ENCODE peak calls at places on chromosome 1, in ten cellular contexts. One of them, this sample, is unnamed.

GRCh38 chr1:204408074-204408507 is 3.5 kb downstream of the PPP1R15B start:
- DNase-seq in NCI-H2029: no peak
- DNase-seq in AG08395: peak
- DNase-seq in activated naive CD4-positive, alpha-beta T cell treated with anti-CD3 and anti-CD28 coated beads, Interleukin-2, amount 50 U/mL, for 16 hours: no peak
- DNase-seq in naive B cell: no peak
- DNase-seq in RCC 7860: peak
- DNase-seq in head of caudate nucleus: peak
- DNase-seq in OCI-LY7: no peak
- DNase-seq in T-helper 1 cell: no peak
- DNase-seq in AG09319: no peak
- DNase-seq in this sample: peak

GRCh38 chr1:55640708-55641473 is 425.7 kb upstream of the USP24 start:
- DNase-seq in NCI-H2029: peak
- DNase-seq in AG08395: peak
- DNase-seq in activated naive CD4-positive, alpha-beta T cell treated with anti-CD3 and anti-CD28 coated beads, Interleukin-2, amount 50 U/mL, for 16 hours: peak
- DNase-seq in naive B cell: peak
- DNase-seq in RCC 7860: no peak
- DNase-seq in head of caudate nucleus: peak
- DNase-seq in OCI-LY7: no peak
- DNase-seq in T-helper 1 cell: no peak
- DNase-seq in AG09319: no peak
- DNase-seq in this sample: peak

GRCh38 chr1:59664167-59664566 is 150.6 kb upstream of the HOOK1 start:
- DNase-seq in NCI-H2029: no peak
- DNase-seq in AG08395: no peak
- DNase-seq in activated naive CD4-positive, alpha-beta T cell treated with anti-CD3 and anti-CD28 coated beads, Interleukin-2, amount 50 U/mL, for 16 hours: no peak
- DNase-seq in naive B cell: no peak
- DNase-seq in RCC 7860: no peak
- DNase-seq in head of caudate nucleus: no peak
- DNase-seq in OCI-LY7: no peak
- DNase-seq in T-helper 1 cell: no peak
- DNase-seq in AG09319: no peak
- DNase-seq in this sample: no peak

GRCh38 chr1:150979007-150979722 is 2.9 kb upstream of the ANXA9 start:
- DNase-seq in NCI-H2029: peak
- DNase-seq in AG08395: peak
- DNase-seq in activated naive CD4-positive, alpha-beta T cell treated with anti-CD3 and anti-CD28 coated beads, Interleukin-2, amount 50 U/mL, for 16 hours: peak
- DNase-seq in naive B cell: peak
- DNase-seq in RCC 7860: peak
- DNase-seq in head of caudate nucleus: peak
- DNase-seq in OCI-LY7: peak
- DNase-seq in T-helper 1 cell: peak
- DNase-seq in AG09319: peak
- DNase-seq in this sample: peak

GRCh38 chr1:169867012-169867679 is 26.6 kb downstream of the SCYL3 start:
- DNase-seq in NCI-H2029: no peak
- DNase-seq in AG08395: no peak
- DNase-seq in activated naive CD4-positive, alpha-beta T cell treated with anti-CD3 and anti-CD28 coated beads, Interleukin-2, amount 50 U/mL, for 16 hours: no peak
- DNase-seq in naive B cell: no peak
- DNase-seq in RCC 7860: no peak
- DNase-seq in head of caudate nucleus: no peak
- DNase-seq in OCI-LY7: no peak
- DNase-seq in T-helper 1 cell: no peak
- DNase-seq in AG09319: no peak
- DNase-seq in this sample: no peak

GRCh38 chr1:113205980-113206766 is 133.2 kb downstream of the LRIG2 start:
- DNase-seq in NCI-H2029: no peak
- DNase-seq in AG08395: no peak
- DNase-seq in activated naive CD4-positive, alpha-beta T cell treated with anti-CD3 and anti-CD28 coated beads, Interleukin-2, amount 50 U/mL, for 16 hours: no peak
- DNase-seq in naive B cell: no peak
- DNase-seq in RCC 7860: no peak
- DNase-seq in head of caudate nucleus: no peak
- DNase-seq in OCI-LY7: no peak
- DNase-seq in T-helper 1 cell: no peak
- DNase-seq in AG09319: peak
- DNase-seq in this sample: no peak

GRCh38 chr1:153962088-153963029 is 978 bp downstream of the SLC39A1 start:
- DNase-seq in NCI-H2029: no peak
- DNase-seq in AG08395: peak
- DNase-seq in activated naive CD4-positive, alpha-beta T cell treated with anti-CD3 and anti-CD28 coated beads, Interleukin-2, amount 50 U/mL, for 16 hours: no peak
- DNase-seq in naive B cell: no peak
- DNase-seq in RCC 7860: peak
- DNase-seq in head of caudate nucleus: no peak
- DNase-seq in OCI-LY7: no peak
- DNase-seq in T-helper 1 cell: no peak
- DNase-seq in AG09319: no peak
- DNase-seq in this sample: peak

GRCh38 chr1:46747683-46748288 is 28.9 kb upstream of the EFCAB14 start:
- DNase-seq in NCI-H2029: peak
- DNase-seq in AG08395: peak
- DNase-seq in activated naive CD4-positive, alpha-beta T cell treated with anti-CD3 and anti-CD28 coated beads, Interleukin-2, amount 50 U/mL, for 16 hours: no peak
- DNase-seq in naive B cell: no peak
- DNase-seq in RCC 7860: peak
- DNase-seq in head of caudate nucleus: no peak
- DNase-seq in OCI-LY7: peak
- DNase-seq in T-helper 1 cell: no peak
- DNase-seq in AG09319: no peak
- DNase-seq in this sample: peak

GRCh38 chr1:110944806-110945205 is 18.9 kb downstream of the LRIF1 start:
- DNase-seq in NCI-H2029: no peak
- DNase-seq in AG08395: no peak
- DNase-seq in activated naive CD4-positive, alpha-beta T cell treated with anti-CD3 and anti-CD28 coated beads, Interleukin-2, amount 50 U/mL, for 16 hours: no peak
- DNase-seq in naive B cell: no peak
- DNase-seq in RCC 7860: no peak
- DNase-seq in head of caudate nucleus: no peak
- DNase-seq in OCI-LY7: no peak
- DNase-seq in T-helper 1 cell: no peak
- DNase-seq in AG09319: no peak
- DNase-seq in this sample: no peak

GRCh38 chr1:2226525-2227340 is 1.4 kb upstream of the SKI start:
- DNase-seq in NCI-H2029: no peak
- DNase-seq in AG08395: no peak
- DNase-seq in activated naive CD4-positive, alpha-beta T cell treated with anti-CD3 and anti-CD28 coated beads, Interleukin-2, amount 50 U/mL, for 16 hours: no peak
- DNase-seq in naive B cell: no peak
- DNase-seq in RCC 7860: no peak
- DNase-seq in head of caudate nucleus: no peak
- DNase-seq in OCI-LY7: no peak
- DNase-seq in T-helper 1 cell: no peak
- DNase-seq in AG09319: no peak
- DNase-seq in this sample: no peak

GRCh38 chr1:225447649-225448048 is 19.8 kb upstream of the LBR start:
- DNase-seq in NCI-H2029: no peak
- DNase-seq in AG08395: peak
- DNase-seq in activated naive CD4-positive, alpha-beta T cell treated with anti-CD3 and anti-CD28 coated beads, Interleukin-2, amount 50 U/mL, for 16 hours: no peak
- DNase-seq in naive B cell: no peak
- DNase-seq in RCC 7860: no peak
- DNase-seq in head of caudate nucleus: peak
- DNase-seq in OCI-LY7: no peak
- DNase-seq in T-helper 1 cell: no peak
- DNase-seq in AG09319: no peak
- DNase-seq in this sample: peak

GRCh38 chr1:31788825-31789256 is 24.7 kb upstream of the ADGRB2 start:
- DNase-seq in NCI-H2029: no peak
- DNase-seq in AG08395: peak
- DNase-seq in activated naive CD4-positive, alpha-beta T cell treated with anti-CD3 and anti-CD28 coated beads, Interleukin-2, amount 50 U/mL, for 16 hours: no peak
- DNase-seq in naive B cell: no peak
- DNase-seq in RCC 7860: peak
- DNase-seq in head of caudate nucleus: no peak
- DNase-seq in OCI-LY7: peak
- DNase-seq in T-helper 1 cell: no peak
- DNase-seq in AG09319: peak
- DNase-seq in this sample: peak

GRCh38 chr1:12150456-12151200 is 16.2 kb upstream of the TNFRSF1B start:
- DNase-seq in NCI-H2029: no peak
- DNase-seq in AG08395: no peak
- DNase-seq in activated naive CD4-positive, alpha-beta T cell treated with anti-CD3 and anti-CD28 coated beads, Interleukin-2, amount 50 U/mL, for 16 hours: no peak
- DNase-seq in naive B cell: no peak
- DNase-seq in RCC 7860: no peak
- DNase-seq in head of caudate nucleus: no peak
- DNase-seq in OCI-LY7: peak
- DNase-seq in T-helper 1 cell: peak
- DNase-seq in AG09319: no peak
- DNase-seq in this sample: no peak

GRCh38 chr1:230833511-230833910 is 34.8 kb downstream of the C1orf198 start:
- DNase-seq in NCI-H2029: no peak
- DNase-seq in AG08395: no peak
- DNase-seq in activated naive CD4-positive, alpha-beta T cell treated with anti-CD3 and anti-CD28 coated beads, Interleukin-2, amount 50 U/mL, for 16 hours: no peak
- DNase-seq in naive B cell: no peak
- DNase-seq in RCC 7860: no peak
- DNase-seq in head of caudate nucleus: no peak
- DNase-seq in OCI-LY7: no peak
- DNase-seq in T-helper 1 cell: no peak
- DNase-seq in AG09319: no peak
- DNase-seq in this sample: no peak

GRCh38 chr1:244460195-244460594 is 878 bp upstream of the CATSPERE start:
- DNase-seq in NCI-H2029: no peak
- DNase-seq in AG08395: no peak
- DNase-seq in activated naive CD4-positive, alpha-beta T cell treated with anti-CD3 and anti-CD28 coated beads, Interleukin-2, amount 50 U/mL, for 16 hours: peak
- DNase-seq in naive B cell: no peak
- DNase-seq in RCC 7860: no peak
- DNase-seq in head of caudate nucleus: no peak
- DNase-seq in OCI-LY7: no peak
- DNase-seq in T-helper 1 cell: peak
- DNase-seq in AG09319: no peak
- DNase-seq in this sample: peak

GRCh38 chr1:201504179-201504631 is 2.7 kb downstream of the CSRP1 start:
- DNase-seq in NCI-H2029: no peak
- DNase-seq in AG08395: no peak
- DNase-seq in activated naive CD4-positive, alpha-beta T cell treated with anti-CD3 and anti-CD28 coated beads, Interleukin-2, amount 50 U/mL, for 16 hours: no peak
- DNase-seq in naive B cell: no peak
- DNase-seq in RCC 7860: no peak
- DNase-seq in head of caudate nucleus: no peak
- DNase-seq in OCI-LY7: no peak
- DNase-seq in T-helper 1 cell: no peak
- DNase-seq in AG09319: no peak
- DNase-seq in this sample: peak

GRCh38 chr1:50996083-50996482 is 26.0 kb downstream of the CDKN2C start:
- DNase-seq in NCI-H2029: no peak
- DNase-seq in AG08395: no peak
- DNase-seq in activated naive CD4-positive, alpha-beta T cell treated with anti-CD3 and anti-CD28 coated beads, Interleukin-2, amount 50 U/mL, for 16 hours: no peak
- DNase-seq in naive B cell: no peak
- DNase-seq in RCC 7860: no peak
- DNase-seq in head of caudate nucleus: no peak
- DNase-seq in OCI-LY7: no peak
- DNase-seq in T-helper 1 cell: no peak
- DNase-seq in AG09319: no peak
- DNase-seq in this sample: no peak

GRCh38 chr1:91744973-91745648 is 140.8 kb downstream of the TGFBR3 start:
- DNase-seq in NCI-H2029: peak
- DNase-seq in AG08395: no peak
- DNase-seq in activated naive CD4-positive, alpha-beta T cell treated with anti-CD3 and anti-CD28 coated beads, Interleukin-2, amount 50 U/mL, for 16 hours: no peak
- DNase-seq in naive B cell: no peak
- DNase-seq in RCC 7860: no peak
- DNase-seq in head of caudate nucleus: no peak
- DNase-seq in OCI-LY7: no peak
- DNase-seq in T-helper 1 cell: no peak
- DNase-seq in AG09319: peak
- DNase-seq in this sample: no peak

GRCh38 chr1:156126701-156127534 is 12.4 kb downstream of the LMNA start:
- DNase-seq in NCI-H2029: no peak
- DNase-seq in AG08395: peak
- DNase-seq in activated naive CD4-positive, alpha-beta T cell treated with anti-CD3 and anti-CD28 coated beads, Interleukin-2, amount 50 U/mL, for 16 hours: peak
- DNase-seq in naive B cell: peak
- DNase-seq in RCC 7860: peak
- DNase-seq in head of caudate nucleus: no peak
- DNase-seq in OCI-LY7: peak
- DNase-seq in T-helper 1 cell: peak
- DNase-seq in AG09319: no peak
- DNase-seq in this sample: peak

GRCh38 chr1:94044290-94044790 is 76.6 kb downstream of the ABCA4 start:
- DNase-seq in NCI-H2029: no peak
- DNase-seq in AG08395: no peak
- DNase-seq in activated naive CD4-positive, alpha-beta T cell treated with anti-CD3 and anti-CD28 coated beads, Interleukin-2, amount 50 U/mL, for 16 hours: no peak
- DNase-seq in naive B cell: no peak
- DNase-seq in RCC 7860: no peak
- DNase-seq in head of caudate nucleus: peak
- DNase-seq in OCI-LY7: no peak
- DNase-seq in T-helper 1 cell: no peak
- DNase-seq in AG09319: no peak
- DNase-seq in this sample: peak

GRCh38 chr1:206467915-206468314 is 2.4 kb upstream of the IKBKE start:
- DNase-seq in NCI-H2029: peak
- DNase-seq in AG08395: peak
- DNase-seq in activated naive CD4-positive, alpha-beta T cell treated with anti-CD3 and anti-CD28 coated beads, Interleukin-2, amount 50 U/mL, for 16 hours: no peak
- DNase-seq in naive B cell: no peak
- DNase-seq in RCC 7860: no peak
- DNase-seq in head of caudate nucleus: no peak
- DNase-seq in OCI-LY7: peak
- DNase-seq in T-helper 1 cell: peak
- DNase-seq in AG09319: peak
- DNase-seq in this sample: peak

GRCh38 chr1:69433073-69433472 is 134.6 kb upstream of the LRRC7 start:
- DNase-seq in NCI-H2029: no peak
- DNase-seq in AG08395: no peak
- DNase-seq in activated naive CD4-positive, alpha-beta T cell treated with anti-CD3 and anti-CD28 coated beads, Interleukin-2, amount 50 U/mL, for 16 hours: no peak
- DNase-seq in naive B cell: no peak
- DNase-seq in RCC 7860: no peak
- DNase-seq in head of caudate nucleus: no peak
- DNase-seq in OCI-LY7: no peak
- DNase-seq in T-helper 1 cell: no peak
- DNase-seq in AG09319: no peak
- DNase-seq in this sample: no peak

GRCh38 chr1:66239834-66240233 is 294.1 kb upstream of the SGIP1 start:
- DNase-seq in NCI-H2029: no peak
- DNase-seq in AG08395: peak
- DNase-seq in activated naive CD4-positive, alpha-beta T cell treated with anti-CD3 and anti-CD28 coated beads, Interleukin-2, amount 50 U/mL, for 16 hours: no peak
- DNase-seq in naive B cell: no peak
- DNase-seq in RCC 7860: no peak
- DNase-seq in head of caudate nucleus: no peak
- DNase-seq in OCI-LY7: peak
- DNase-seq in T-helper 1 cell: no peak
- DNase-seq in AG09319: no peak
- DNase-seq in this sample: no peak

GRCh38 chr1:71666609-71667008 is 585.8 kb upstream of the ZRANB2 start:
- DNase-seq in NCI-H2029: no peak
- DNase-seq in AG08395: no peak
- DNase-seq in activated naive CD4-positive, alpha-beta T cell treated with anti-CD3 and anti-CD28 coated beads, Interleukin-2, amount 50 U/mL, for 16 hours: no peak
- DNase-seq in naive B cell: no peak
- DNase-seq in RCC 7860: no peak
- DNase-seq in head of caudate nucleus: no peak
- DNase-seq in OCI-LY7: no peak
- DNase-seq in T-helper 1 cell: no peak
- DNase-seq in AG09319: no peak
- DNase-seq in this sample: peak

GRCh38 chr1:45359882-45360513 is 19.8 kb upstream of the MUTYH start:
- DNase-seq in NCI-H2029: peak
- DNase-seq in AG08395: peak
- DNase-seq in activated naive CD4-positive, alpha-beta T cell treated with anti-CD3 and anti-CD28 coated beads, Interleukin-2, amount 50 U/mL, for 16 hours: peak
- DNase-seq in naive B cell: peak
- DNase-seq in RCC 7860: peak
- DNase-seq in head of caudate nucleus: peak
- DNase-seq in OCI-LY7: peak
- DNase-seq in T-helper 1 cell: peak
- DNase-seq in AG09319: peak
- DNase-seq in this sample: peak

GRCh38 chr1:2353215-2353906 is 38.0 kb downstream of the MORN1 start:
- DNase-seq in NCI-H2029: no peak
- DNase-seq in AG08395: no peak
- DNase-seq in activated naive CD4-positive, alpha-beta T cell treated with anti-CD3 and anti-CD28 coated beads, Interleukin-2, amount 50 U/mL, for 16 hours: no peak
- DNase-seq in naive B cell: no peak
- DNase-seq in RCC 7860: no peak
- DNase-seq in head of caudate nucleus: no peak
- DNase-seq in OCI-LY7: no peak
- DNase-seq in T-helper 1 cell: no peak
- DNase-seq in AG09319: no peak
- DNase-seq in this sample: no peak

This sample was measured in cardiac fibroblast.